ENCODE peak calls at places on chromosomes 3 and 15, in ten cellular contexts. E, P, U, D, Z, Y, M, K, O and C are unnamed samples.

GRCh38 chr15:91865903-91866302 is 12.4 kb downstream of the SLCO3A1 start:
- DNase-seq in E (no peak), U (no peak), O (no peak), M (no peak), D (no peak), Y (peak), P (no peak), K (no peak), Z (no peak), C (no peak)

GRCh38 chr3:13475871-13476590 is 4.1 kb upstream of the HDAC11 start:
- DNase-seq in Y (peak), O (no peak), D (no peak), E (no peak), U (peak), M (no peak), P (no peak), Z (no peak), K (no peak), C (no peak)

GRCh38 chr3:81270603-81271371 is 490.7 kb downstream of the GBE1 start:
- DNase-seq in E (no peak), K (no peak), Y (no peak), P (no peak), O (no peak), U (no peak), M (no peak), Z (no peak), D (no peak), C (no peak)

GRCh38 chr3:188244395-188244861 is 90.5 kb downstream of the LPP start:
- DNase-seq in M (no peak), K (no peak), U (no peak), Z (no peak), E (no peak), D (no peak), P (no peak), Y (peak), O (no peak), C (no peak)

GRCh38 chr3:17162116-17162515 is 277.4 kb downstream of the PLCL2 start:
- DNase-seq in Y (no peak), K (no peak), O (no peak), P (no peak), U (no peak), D (no peak), M (no peak), Z (no peak), E (no peak), C (no peak)

GRCh38 chr15:92277776-92278175 is 115.9 kb upstream of the ST8SIA2 start:
- DNase-seq in P (no peak), M (peak), D (no peak), Y (no peak), O (no peak), Z (peak), E (no peak), K (no peak), U (no peak), C (no peak)

GRCh38 chr3:138114431-138114918 is 933 bp downstream of the DZIP1L start:
- DNase-seq in M (no peak), D (peak), E (no peak), O (no peak), K (no peak), Y (peak), U (no peak), Z (no peak), P (no peak), C (no peak)

GRCh38 chr3:134978658-134979057 is 183.6 kb downstream of the EPHB1 start:
- DNase-seq in D (no peak), O (no peak), U (no peak), K (no peak), M (no peak), Z (no peak), P (no peak), E (no peak), Y (no peak), C (no peak)

GRCh38 chr3:149813367-149814281 is 609 bp downstream of the RNF13 start:
- DNase-seq in E (peak), O (peak), K (no peak), P (peak), U (no peak), Y (peak), Z (peak), D (peak), M (no peak), C (no peak)

GRCh38 chr3:61778095-61778494 is 216.7 kb downstream of the PTPRG start:
- DNase-seq in P (no peak), K (no peak), D (no peak), O (no peak), E (no peak), Y (no peak), M (no peak), U (no peak), Z (no peak), C (no peak)

GRCh38 chr3:46565607-46566039 is 479 bp downstream of the LRRC2 start:
- DNase-seq in O (no peak), Y (no peak), K (no peak), U (no peak), E (peak), M (no peak), P (peak), D (peak), Z (no peak), C (no peak)

GRCh38 chr3:151144756-151145155 is 58.3 kb downstream of the GPR171 start:
- DNase-seq in Y (no peak), K (no peak), Z (no peak), P (no peak), O (no peak), U (no peak), M (no peak), D (no peak), E (no peak), C (no peak)

GRCh38 chr15:43209059-43209824 is 11.6 kb downstream of the EPB42 start:
- DNase-seq in O (no peak), Y (peak), U (no peak), D (peak), K (no peak), P (peak), E (no peak), Z (no peak), M (no peak), C (no peak)

GRCh38 chr3:194197396-194197960 is 61.5 kb downstream of the HES1 start:
- DNase-seq in U (no peak), E (no peak), M (no peak), Z (no peak), K (no peak), D (no peak), O (no peak), P (no peak), Y (no peak), C (no peak)

GRCh38 chr3:32703491-32703968 is 18.5 kb downstream of the CNOT10 start:
- DNase-seq in Z (no peak), K (no peak), U (no peak), O (no peak), P (no peak), E (no peak), M (no peak), Y (peak), D (no peak), C (no peak)

GRCh38 chr15:58138106-58138505 is at the start of gene AQP9:
- DNase-seq in O (no peak), Y (no peak), D (no peak), E (no peak), U (no peak), K (no peak), Z (no peak), M (no peak), P (no peak), C (no peak)

GRCh38 chr3:192816274-192816853 is 89.0 kb upstream of the FGF12 start:
- DNase-seq in M (no peak), U (no peak), Y (peak), K (no peak), D (peak), E (no peak), P (no peak), O (no peak), Z (no peak), C (no peak)

GRCh38 chr15:55902975-55903374 is 90.4 kb downstream of the NEDD4 start:
- DNase-seq in Z (no peak), D (no peak), P (no peak), M (no peak), E (no peak), Y (peak), O (no peak), U (no peak), K (no peak), C (no peak)

GRCh38 chr3:134320749-134321148 is 53.5 kb downstream of the AMOTL2 start:
- DNase-seq in O (no peak), K (no peak), U (no peak), Y (peak), Z (no peak), M (no peak), D (no peak), E (no peak), P (no peak), C (no peak)

GRCh38 chr15:70214266-70214665 is 116.5 kb upstream of the TLE3 start:
- DNase-seq in M (no peak), O (no peak), Z (no peak), D (no peak), P (no peak), U (no peak), E (no peak), Y (no peak), K (no peak), C (no peak)

GRCh38 chr3:14462738-14463137 is 60.3 kb downstream of the SLC6A6 start:
- DNase-seq in P (no peak), E (no peak), Y (no peak), Z (peak), K (no peak), M (no peak), U (no peak), D (peak), O (no peak), C (no peak)

GRCh38 chr3:40086890-40087884 is 222.3 kb upstream of the EIF1B start:
- DNase-seq in K (no peak), Y (peak), E (no peak), U (no peak), Z (no peak), D (no peak), M (no peak), O (no peak), P (no peak), C (no peak)